ENCODE peak calls at places on chromosome 7, in nine cellular contexts. R is IMR-90, T is astrocyte, K is GM20000, U is Calu3, Q is AG10803, S is K562, J is fibroblast of mammary gland, F is left ventricle myocardium inferior. X is an unnamed sample.

GRCh38 chr7:116522247-116522646 is 2.6 kb upstream of the CAV1 start:
- DNase-seq in S (no peak), Q (peak), J (peak), F (no peak), R (peak), U (no peak), T (peak), K (no peak), X (no peak)

GRCh38 chr7:139523199-139523941 is at the start of gene CLEC2L:
- DNase-seq in F (no peak), T (no peak), U (no peak), K (no peak), J (no peak), R (no peak), S (peak), Q (no peak), X (peak)

GRCh38 chr7:112006071-112006470 is 200.1 kb downstream of the DOCK4 start:
- DNase-seq in F (no peak), K (no peak), R (no peak), T (no peak), J (no peak), S (no peak), U (no peak), Q (no peak), X (no peak)

GRCh38 chr7:66953044-66953427 is 32.0 kb downstream of the TMEM248 start:
- DNase-seq in K (no peak), F (no peak), U (no peak), J (no peak), R (no peak), S (no peak), T (no peak), Q (no peak), X (no peak)

GRCh38 chr7:95906871-95907270 is 134.5 kb downstream of the DYNC1I1 start:
- DNase-seq in Q (no peak), R (no peak), F (no peak), S (no peak), T (no peak), K (no peak), J (no peak), U (no peak), X (no peak)

GRCh38 chr7:30916767-30917166 is 5.1 kb downstream of the AQP1 start:
- DNase-seq in F (no peak), Q (no peak), K (no peak), S (no peak), J (no peak), T (no peak), U (no peak), R (no peak), X (no peak)

GRCh38 chr7:98984126-98984525 is 105.8 kb downstream of the TRRAP start:
- DNase-seq in Q (no peak), J (no peak), F (no peak), T (no peak), R (no peak), S (no peak), K (no peak), U (no peak), X (no peak)

GRCh38 chr7:111954056-111954455 is 252.1 kb downstream of the DOCK4 start:
- DNase-seq in T (no peak), J (no peak), K (no peak), Q (no peak), F (no peak), R (no peak), U (no peak), S (no peak), X (no peak)

GRCh38 chr7:75967573-75967997 is 26.8 kb downstream of the TMEM120A start:
- DNase-seq in J (peak), T (no peak), K (no peak), Q (peak), U (no peak), R (peak), S (no peak), F (no peak), X (no peak)

GRCh38 chr7:96775046-96775445 is 65.4 kb upstream of the SEM1 start:
- DNase-seq in U (no peak), S (no peak), F (no peak), R (no peak), T (no peak), K (no peak), J (no peak), Q (no peak), X (no peak)

GRCh38 chr7:144011458-144012230 is 11.5 kb downstream of the OR6B1 start:
- DNase-seq in R (peak), K (no peak), F (no peak), Q (peak), S (no peak), U (no peak), T (no peak), J (peak), X (no peak)

GRCh38 chr7:64114791-64115190 is 69.6 kb downstream of the ZNF727 start:
- DNase-seq in S (no peak), K (no peak), U (no peak), T (no peak), Q (no peak), J (no peak), R (no peak), F (no peak), X (no peak)

GRCh38 chr7:124550036-124550435 is 215.6 kb downstream of the GPR37 start:
- DNase-seq in F (no peak), J (peak), T (no peak), S (no peak), R (peak), K (no peak), Q (peak), U (no peak), X (no peak)

GRCh38 chr7:112009081-112009480 is 197.1 kb downstream of the DOCK4 start:
- DNase-seq in F (no peak), J (peak), K (no peak), T (peak), Q (peak), S (no peak), R (peak), U (no peak), X (no peak)

GRCh38 chr7:98126311-98127142 is 19.9 kb downstream of the LMTK2 start:
- DNase-seq in K (no peak), J (peak), T (no peak), Q (no peak), F (no peak), S (no peak), R (peak), U (no peak), X (no peak)

GRCh38 chr7:44769381-44770209 is 20.9 kb downstream of the ZMIZ2 start:
- DNase-seq in T (peak), S (no peak), J (peak), U (no peak), K (peak), Q (peak), F (no peak), R (peak), X (no peak)

GRCh38 chr7:87875151-87876039 is 765 bp downstream of the SLC25A40 start:
- DNase-seq in F (peak), S (peak), R (peak), K (peak), Q (no peak), U (no peak), J (no peak), T (no peak), X (peak)

GRCh38 chr7:149620961-149621360 is 123.4 kb upstream of the ZNF746 start:
- DNase-seq in U (no peak), Q (no peak), S (no peak), F (no peak), R (no peak), T (no peak), J (no peak), K (peak), X (no peak)

GRCh38 chr7:111873963-111874693 is 311.8 kb upstream of the IMMP2L start:
- DNase-seq in T (peak), R (peak), Q (peak), J (peak), K (no peak), F (no peak), U (no peak), S (no peak), X (no peak)

GRCh38 chr7:107145072-107145838 is 23.5 kb upstream of the HBP1 start:
- DNase-seq in R (no peak), K (no peak), F (no peak), U (no peak), Q (no peak), J (no peak), T (no peak), S (no peak), X (no peak)

GRCh38 chr7:120725376-120726039 is 132.4 kb downstream of the TSPAN12 start:
- DNase-seq in T (peak), F (no peak), R (peak), S (peak), U (no peak), Q (peak), J (peak), K (peak), X (no peak)

GRCh38 chr7:130356121-130356759 is 11.6 kb downstream of the CPA5 start:
- DNase-seq in U (peak), F (peak), R (peak), S (no peak), T (peak), J (peak), Q (peak), K (no peak), X (peak)

GRCh38 chr7:2099036-2099957 is 133.4 kb downstream of the MAD1L1 start:
- DNase-seq in U (no peak), K (peak), S (peak), J (peak), R (peak), T (no peak), Q (peak), F (no peak), X (no peak)

GRCh38 chr7:34841326-34841725 is 183.3 kb downstream of the NPSR1 start:
- DNase-seq in F (no peak), R (no peak), T (no peak), Q (no peak), K (no peak), J (no peak), S (no peak), U (no peak), X (no peak)

GRCh38 chr7:128347573-128348147 is 4.0 kb upstream of the RBM28 start:
- DNase-seq in S (peak), U (peak), F (peak), R (peak), J (peak), Q (peak), T (no peak), K (peak), X (peak)
- TF ChIP-seq CTCF in S (peak), U (peak), F (peak), R (peak), J (peak), Q (peak), T (peak), K (peak), X (peak)

DNA sequence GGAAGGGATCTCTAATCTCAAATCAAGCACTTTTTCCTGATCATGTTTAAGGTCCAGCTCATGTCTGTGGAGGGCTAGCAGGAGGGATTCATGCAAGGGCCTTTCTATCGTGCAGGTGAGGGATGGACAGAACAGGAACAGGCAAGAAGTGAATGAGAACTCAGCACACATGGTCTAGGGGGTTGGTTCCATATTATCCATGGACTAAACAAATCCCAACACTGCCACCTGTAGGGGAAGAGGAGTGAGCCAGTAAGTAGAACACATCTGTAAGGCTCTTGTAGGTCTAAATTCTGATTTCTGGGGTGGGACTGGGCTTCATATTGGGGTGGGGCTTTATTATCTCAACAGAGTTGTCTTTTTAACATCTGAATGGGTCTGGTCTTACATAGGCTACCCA is 138.0 kb upstream of the TARP start:
- DNase-seq in R (peak), F (no peak), J (peak), Q (peak), T (no peak), U (peak), K (no peak), S (no peak), X (no peak)
- TF ChIP-seq CTCF in R (peak), F (no peak), J (peak), Q (no peak), T (no peak), U (peak), K (no peak), S (peak), X (no peak)

GRCh38 chr7:41116337-41116736 is 586.6 kb downstream of the INHBA start:
- DNase-seq in J (no peak), K (no peak), T (no peak), R (no peak), S (no peak), Q (no peak), F (no peak), U (no peak), X (no peak)

GRCh38 chr7:41117431-41117830 is 585.5 kb downstream of the INHBA start:
- DNase-seq in K (no peak), S (no peak), U (no peak), R (no peak), J (no peak), Q (no peak), F (no peak), T (no peak), X (no peak)

GRCh38 chr7:41121228-41121627 is 581.7 kb downstream of the INHBA start:
- DNase-seq in S (no peak), F (no peak), K (no peak), Q (no peak), J (no peak), R (no peak), U (no peak), T (no peak), X (no peak)

GRCh38 chr7:41116817-41117216 is 586.1 kb downstream of the INHBA start:
- DNase-seq in S (no peak), R (no peak), K (no peak), Q (no peak), F (no peak), T (peak), U (no peak), J (no peak), X (no peak)

GRCh38 chr7:41118490-41118889 is 584.4 kb downstream of the INHBA start:
- DNase-seq in R (no peak), T (no peak), F (no peak), Q (no peak), S (no peak), K (no peak), J (no peak), U (no peak), X (no peak)
- TF ChIP-seq CTCF in R (no peak), T (no peak), F (no peak), Q (no peak), S (no peak), K (no peak), J (no peak), U (no peak), X (no peak)

DNA sequence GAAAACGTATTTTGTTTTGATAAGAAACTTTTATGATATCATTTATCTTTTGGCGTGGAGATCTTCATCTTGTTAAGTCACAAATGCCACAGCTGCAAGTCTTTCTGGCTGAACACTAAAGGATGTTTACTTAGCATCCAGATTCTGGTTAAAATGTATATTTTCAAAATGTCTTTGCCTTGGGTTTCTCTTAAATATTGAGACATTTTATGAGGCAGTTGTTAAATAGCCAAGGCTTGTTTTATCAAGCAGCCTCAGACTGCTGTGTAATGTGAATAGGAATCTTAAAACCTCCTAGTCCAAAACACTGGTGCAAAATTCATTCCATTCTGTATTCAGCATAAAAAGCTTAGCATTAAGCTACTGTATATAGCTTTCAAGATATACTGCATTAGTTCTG is 136.3 kb upstream of the FZD1 start:
- DNase-seq in Q (no peak), T (peak), J (no peak), U (no peak), R (peak), F (no peak), K (no peak), S (no peak), X (no peak)
- TF ChIP-seq CTCF in Q (no peak), T (no peak), J (no peak), U (no peak), R (no peak), F (no peak), K (no peak), S (no peak), X (no peak)

GRCh38 chr7:54839538-54840213 is 80.7 kb upstream of the SEC61G start:
- DNase-seq in T (peak), R (peak), U (peak), F (peak), Q (peak), J (peak), K (peak), S (no peak), X (peak)
- TF ChIP-seq CTCF in T (peak), R (peak), U (peak), F (peak), Q (peak), J (peak), K (peak), S (no peak), X (peak)

GRCh38 chr7:4682621-4683042 is 537 bp downstream of the FOXK1 start:
- DNase-seq in K (peak), Q (peak), U (peak), T (peak), S (peak), R (peak), J (no peak), F (peak), X (peak)
- TF ChIP-seq CTCF in K (peak), Q (no peak), U (no peak), T (no peak), S (no peak), R (peak), J (no peak), F (no peak), X (no peak)

DNA sequence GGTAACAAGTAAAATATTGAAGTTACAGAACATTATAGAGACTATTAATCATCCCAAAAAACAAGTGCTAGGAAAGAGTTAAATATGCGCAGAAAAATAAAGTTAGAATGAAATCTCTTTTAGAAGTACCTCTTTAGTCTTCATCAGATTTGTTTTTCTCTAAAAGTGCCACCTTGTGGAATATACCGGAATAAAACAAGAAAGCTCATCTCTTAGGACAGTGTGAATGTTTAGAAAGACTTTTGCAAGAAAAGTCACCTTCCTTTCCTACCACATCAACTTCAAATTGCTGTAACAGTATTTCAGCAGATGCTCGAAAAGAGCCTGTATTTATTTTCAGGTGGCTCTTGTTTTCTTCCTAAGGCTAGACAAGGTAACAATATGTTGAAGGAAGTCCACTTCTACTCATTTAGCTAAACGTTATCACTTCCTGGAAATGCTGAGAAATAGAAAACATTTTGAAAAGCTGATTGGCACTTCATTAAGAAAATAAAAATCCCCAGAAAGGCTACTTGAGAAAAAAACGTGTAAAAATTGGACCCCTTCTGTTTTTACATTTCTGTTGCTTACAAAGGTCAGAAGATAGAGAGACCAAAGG is 19.8 kb upstream of the FAM133B start:
- DNase-seq in K (no peak), T (no peak), F (no peak), Q (peak), J (no peak), U (no peak), S (no peak), R (peak), X (no peak)
- TF ChIP-seq CTCF in K (no peak), T (peak), F (peak), Q (peak), J (peak), U (no peak), S (peak), R (peak), X (peak)

GRCh38 chr7:147081117-147081516 is 964.5 kb downstream of the CNTNAP2 start:
- DNase-seq in J (no peak), K (no peak), R (no peak), T (no peak), U (no peak), F (no peak), S (no peak), Q (peak), X (no peak)

GRCh38 chr7:147078324-147078723 is 961.7 kb downstream of the CNTNAP2 start:
- DNase-seq in F (no peak), R (no peak), J (no peak), S (no peak), T (no peak), Q (no peak), K (no peak), U (no peak), X (no peak)

GRCh38 chr7:147079083-147079482 is 962.5 kb downstream of the CNTNAP2 start:
- DNase-seq in U (no peak), Q (no peak), J (no peak), S (no peak), T (no peak), F (no peak), R (no peak), K (no peak), X (no peak)
- TF ChIP-seq CTCF in U (no peak), Q (no peak), J (no peak), S (no peak), T (no peak), F (no peak), R (no peak), K (no peak), X (no peak)